ENCODE peak calls at places on chromosomes 12 and 14, in seven cellular contexts. Q, D, J, L, S, O and B are unnamed samples.

GRCh38 chr12:57276935-57277563 is 26.1 kb upstream of the STAC3 start:
- DNase-seq in O (peak), J (peak), L (peak), Q (no peak), D (peak), S (no peak), B (peak)

GRCh38 chr12:8036366-8036765 is 3.9 kb downstream of the FOXJ2 start:
- DNase-seq in D (no peak), S (no peak), J (no peak), O (no peak), L (no peak), Q (no peak), B (no peak)

GRCh38 chr12:132710062-132710421 is 600 bp upstream of the PGAM5 start:
- DNase-seq in J (no peak), O (no peak), D (no peak), S (no peak), Q (no peak), L (no peak), B (no peak)

GRCh38 chr12:106722854-106723253 is 51.6 kb upstream of the RIC8B start:
- DNase-seq in S (no peak), Q (no peak), J (no peak), D (no peak), L (no peak), O (no peak), B (peak)

GRCh38 chr14:100531591-100532121 is 55.6 kb downstream of the BEGAIN start:
- DNase-seq in O (no peak), Q (no peak), J (no peak), D (no peak), S (no peak), L (peak), B (no peak)

GRCh38 chr12:47382305-47382704 is 302.5 kb upstream of the AMIGO2 start:
- DNase-seq in D (no peak), J (no peak), O (no peak), L (no peak), Q (no peak), S (no peak), B (no peak)

GRCh38 chr12:10213168-10214130 is 772 bp downstream of the GABARAPL1 start:
- DNase-seq in J (peak), Q (peak), D (peak), O (peak), S (peak), L (peak), B (no peak)

GRCh38 chr12:90112668-90113067 is 404.0 kb upstream of the ATP2B1 start:
- DNase-seq in J (no peak), Q (no peak), O (no peak), S (no peak), L (no peak), D (peak), B (peak)

GRCh38 chr12:94263011-94263786 is 114.8 kb downstream of the PLXNC1 start:
- DNase-seq in L (peak), O (no peak), Q (peak), J (no peak), D (no peak), S (no peak), B (no peak)

GRCh38 chr14:44162197-44162596 is 344.9 kb downstream of the FSCB start:
- DNase-seq in S (no peak), Q (no peak), J (no peak), L (no peak), O (no peak), D (peak), B (peak)

GRCh38 chr14:31256534-31257243 is 49.1 kb upstream of the HECTD1 start:
- DNase-seq in S (no peak), O (no peak), Q (no peak), L (no peak), D (no peak), J (no peak), B (no peak)

GRCh38 chr12:115599251-115599811 is 678.2 kb downstream of the MED13L start:
- DNase-seq in D (no peak), S (peak), Q (no peak), O (no peak), J (no peak), L (no peak), B (peak)

GRCh38 chr12:3562484-3562883 is 71.5 kb downstream of the PRMT8 start:
- DNase-seq in L (no peak), D (no peak), J (no peak), Q (no peak), S (no peak), O (no peak), B (no peak)

GRCh38 chr12:104680070-104680469 is 223.3 kb downstream of the CHST11 start:
- DNase-seq in D (peak), J (peak), L (no peak), Q (no peak), O (no peak), S (no peak), B (peak)

GRCh38 chr14:53971501-53971900 is 14.9 kb upstream of the BMP4 start:
- DNase-seq in J (no peak), D (no peak), L (no peak), O (no peak), S (no peak), Q (no peak), B (no peak)

GRCh38 chr12:88638388-88638787 is 58.1 kb upstream of the KITLG start:
- DNase-seq in L (no peak), S (no peak), O (no peak), Q (no peak), J (peak), D (no peak), B (peak)

GRCh38 chr14:23362200-23362599 is 2.8 kb downstream of the EFS start:
- DNase-seq in J (no peak), S (no peak), O (no peak), L (no peak), D (no peak), Q (no peak), B (no peak)

GRCh38 chr12:76515271-76515670 is 44.3 kb downstream of the OSBPL8 start:
- DNase-seq in S (no peak), L (no peak), Q (no peak), D (no peak), O (no peak), J (no peak), B (no peak)

GRCh38 chr12:56420411-56420810 is 28.8 kb downstream of the TIMELESS start:
- DNase-seq in Q (no peak), J (no peak), O (no peak), L (no peak), D (no peak), S (no peak), B (no peak)

GRCh38 chr14:92492261-92492660 is 21.3 kb upstream of the RIN3 start:
- DNase-seq in L (peak), S (no peak), Q (no peak), J (no peak), O (no peak), D (peak), B (peak)

GRCh38 chr14:32608880-32609279 is 279.8 kb downstream of the AKAP6 start:
- DNase-seq in J (peak), L (no peak), D (no peak), O (no peak), S (no peak), Q (no peak), B (no peak)

GRCh38 chr12:44847888-44848770 is 28.0 kb downstream of the NELL2 start:
- DNase-seq in J (no peak), O (no peak), D (no peak), Q (peak), S (no peak), L (no peak), B (peak)

GRCh38 chr12:51529586-51529985 is 61.4 kb upstream of the SCN8A start:
- DNase-seq in D (no peak), S (no peak), Q (no peak), J (no peak), L (no peak), O (no peak), B (no peak)

GRCh38 chr12:1776139-1776975 is 44.0 kb upstream of the LRTM2 start:
- DNase-seq in O (no peak), S (no peak), Q (no peak), J (peak), L (no peak), D (peak), B (peak)